ENCODE peak calls at places on chromosomes 2 and 18, in four cellular contexts. One of them, this sample, is unnamed. For H3K4me1, the result is how much of the 10 kb centered on the place peaks cover.

GRCh38 chr2:140997997-140998396 is 1132.8 kb downstream of the LRP1B start:
- DNase-seq in astrocyte: peak
- DNase-seq in colonic mucosa: no peak
- DNase-seq in SK-N-SH: no peak
- DNase-seq in this sample: peak

GRCh38 chr2:211899871-211900482 is 638.6 kb downstream of the ERBB4 start:
- DNase-seq in astrocyte: no peak
- DNase-seq in colonic mucosa: no peak
- DNase-seq in SK-N-SH: no peak
- DNase-seq in this sample: peak

GRCh38 chr2:219095406-219095940 is 34.8 kb upstream of the IHH start:
- DNase-seq in astrocyte: no peak
- DNase-seq in colonic mucosa: no peak
- DNase-seq in SK-N-SH: no peak
- DNase-seq in this sample: no peak

GRCh38 chr2:219010162-219010756 is 17.0 kb upstream of the CRYBA2 start:
- DNase-seq in astrocyte: no peak
- DNase-seq in colonic mucosa: no peak
- DNase-seq in SK-N-SH: peak
- DNase-seq in this sample: no peak

GRCh38 chr2:234044157-234044556 is 6.3 kb upstream of the SPP2 start:
- DNase-seq in astrocyte: peak
- DNase-seq in colonic mucosa: no peak
- DNase-seq in SK-N-SH: no peak
- DNase-seq in this sample: peak

GRCh38 chr2:39435974-39436591 is 1.0 kb downstream of the MAP4K3 start:
- DNase-seq in astrocyte: peak
- DNase-seq in colonic mucosa: peak
- DNase-seq in SK-N-SH: peak
- DNase-seq in this sample: peak

GRCh38 chr18:79945118-79946042 is 6.1 kb downstream of the SLC66A2 start:
- DNase-seq in astrocyte: no peak
- DNase-seq in colonic mucosa: peak
- DNase-seq in SK-N-SH: no peak
- DNase-seq in this sample: no peak

GRCh38 chr18:8858888-8859511 is 153.6 kb downstream of the MTCL1 start:
- DNase-seq in astrocyte: peak
- DNase-seq in colonic mucosa: no peak
- DNase-seq in SK-N-SH: no peak
- DNase-seq in this sample: peak

GRCh38 chr2:10471956-10472355 is 23.8 kb upstream of the ODC1 start:
- DNase-seq in astrocyte: no peak
- DNase-seq in colonic mucosa: no peak
- DNase-seq in SK-N-SH: peak
- DNase-seq in this sample: no peak

GRCh38 chr18:10497350-10497749 is 28.5 kb upstream of the NAPG start:
- DNase-seq in astrocyte: peak
- DNase-seq in colonic mucosa: no peak
- DNase-seq in SK-N-SH: no peak
- DNase-seq in this sample: peak

GRCh38 chr2:96568094-96568493 is 31.5 kb downstream of the ARID5A start:
- DNase-seq in astrocyte: no peak
- DNase-seq in colonic mucosa: no peak
- DNase-seq in SK-N-SH: no peak
- DNase-seq in this sample: no peak

GRCh38 chr2:160109939-160110673 is 47.7 kb upstream of the PLA2R1 start:
- DNase-seq in astrocyte: peak
- DNase-seq in colonic mucosa: peak
- DNase-seq in SK-N-SH: peak
- DNase-seq in this sample: peak

GRCh38 chr2:188024811-188025210 is 266.9 kb upstream of the GULP1 start:
- DNase-seq in astrocyte: no peak
- DNase-seq in colonic mucosa: no peak
- DNase-seq in SK-N-SH: no peak
- DNase-seq in this sample: peak

GRCh38 chr2:120402070-120402440 is 56.1 kb downstream of the INHBB start:
- DNase-seq in astrocyte: no peak
- DNase-seq in colonic mucosa: no peak
- DNase-seq in SK-N-SH: no peak
- DNase-seq in this sample: no peak

GRCh38 chr2:74646829-74647482 is 1.2 kb downstream of the M1AP start:
- DNase-seq in astrocyte: no peak
- DNase-seq in colonic mucosa: no peak
- DNase-seq in SK-N-SH: no peak
- DNase-seq in this sample: no peak

GRCh38 chr2:26460613-26461031 is 17.3 kb downstream of the OTOF start:
- DNase-seq in astrocyte: no peak
- DNase-seq in colonic mucosa: no peak
- DNase-seq in SK-N-SH: no peak
- DNase-seq in this sample: no peak

GRCh38 chr2:54149623-54150501 is 34.4 kb downstream of the ACYP2 start:
- DNase-seq in astrocyte: no peak
- DNase-seq in colonic mucosa: no peak
- DNase-seq in SK-N-SH: no peak
- DNase-seq in this sample: peak

GRCh38 chr2:162401871-162402270 is 57.9 kb downstream of the GCA start:
- DNase-seq in astrocyte: no peak
- DNase-seq in colonic mucosa: no peak
- DNase-seq in SK-N-SH: no peak
- DNase-seq in this sample: no peak

GRCh38 chr2:158817596-158817995 is 22.5 kb downstream of the DAPL1 start:
- DNase-seq in astrocyte: peak
- DNase-seq in colonic mucosa: no peak
- DNase-seq in SK-N-SH: no peak
- DNase-seq in this sample: peak

GRCh38 chr2:205047273-205047839 is 502.1 kb downstream of the PARD3B start:
- DNase-seq in astrocyte: no peak
- DNase-seq in colonic mucosa: no peak
- DNase-seq in SK-N-SH: no peak
- DNase-seq in this sample: no peak

GRCh38 chr2:98909381-98910211 is 26.4 kb downstream of the CRACDL start:
- DNase-seq in astrocyte: peak
- DNase-seq in colonic mucosa: no peak
- DNase-seq in SK-N-SH: peak
- DNase-seq in this sample: peak

GRCh38 chr18:31979714-31980113 is 36.8 kb upstream of the TRAPPC8 start:
- DNase-seq in astrocyte: no peak
- DNase-seq in colonic mucosa: no peak
- DNase-seq in SK-N-SH: no peak
- DNase-seq in this sample: no peak

GRCh38 chr2:121866789-121867188 is 111.3 kb downstream of the TSN start:
- DNase-seq in astrocyte: no peak
- DNase-seq in colonic mucosa: no peak
- DNase-seq in SK-N-SH: no peak
- DNase-seq in this sample: peak

GRCh38 chr2:101993772-101994171 is 2.0 kb downstream of the IL1R2 start:
- DNase-seq in astrocyte: no peak
- DNase-seq in colonic mucosa: no peak
- DNase-seq in SK-N-SH: no peak
- DNase-seq in this sample: no peak

GRCh38 chr2:20049631-20050030 is 1.8 kb downstream of the LAPTM4A start:
- DNase-seq in astrocyte: peak
- DNase-seq in colonic mucosa: no peak
- DNase-seq in SK-N-SH: no peak
- DNase-seq in this sample: peak

GRCh38 chr2:199460101-199460671 is 2.4 kb upstream of the SATB2 start:
- DNase-seq in astrocyte: peak
- DNase-seq in colonic mucosa: no peak
- DNase-seq in SK-N-SH: no peak
- DNase-seq in this sample: peak
- H3K4me1 ChIP-seq in astrocyte: under half
- H3K4me1 ChIP-seq in colonic mucosa: under half
- H3K4me1 ChIP-seq in SK-N-SH: under half
- H3K4me1 ChIP-seq in this sample: under half

GRCh38 chr18:58901783-58902182 is 37.1 kb downstream of the ZNF532 start:
- DNase-seq in astrocyte: no peak
- DNase-seq in colonic mucosa: no peak
- DNase-seq in SK-N-SH: no peak
- DNase-seq in this sample: no peak

GRCh38 chr18:58903533-58903932 is 38.9 kb downstream of the ZNF532 start:
- DNase-seq in astrocyte: peak
- DNase-seq in colonic mucosa: no peak
- DNase-seq in SK-N-SH: no peak
- DNase-seq in this sample: peak

GRCh38 chr18:58900015-58900649 is 35.5 kb downstream of the ZNF532 start:
- DNase-seq in astrocyte: no peak
- DNase-seq in colonic mucosa: no peak
- DNase-seq in SK-N-SH: no peak
- DNase-seq in this sample: no peak

GRCh38 chr18:58898427-58898826 is 33.8 kb downstream of the ZNF532 start:
- DNase-seq in astrocyte: no peak
- DNase-seq in colonic mucosa: no peak
- DNase-seq in SK-N-SH: no peak
- DNase-seq in this sample: no peak

GRCh38 chr18:58901143-58901542 is 36.5 kb downstream of the ZNF532 start:
- DNase-seq in astrocyte: no peak
- DNase-seq in colonic mucosa: no peak
- DNase-seq in SK-N-SH: no peak
- DNase-seq in this sample: no peak
- H3K9ac ChIP-seq in astrocyte: no peak
- H3K9ac ChIP-seq in colonic mucosa: no peak
- H3K9ac ChIP-seq in SK-N-SH: no peak
- H3K9ac ChIP-seq in this sample: no peak

GRCh38 chr2:86307431-86307830 is 30.0 kb downstream of the REEP1 start:
- DNase-seq in astrocyte: no peak
- DNase-seq in colonic mucosa: no peak
- DNase-seq in SK-N-SH: no peak
- DNase-seq in this sample: no peak
- H3K4me1 ChIP-seq in astrocyte: under half
- H3K4me1 ChIP-seq in colonic mucosa: under half
- H3K4me1 ChIP-seq in SK-N-SH: under half
- H3K4me1 ChIP-seq in this sample: under half

DNA sequence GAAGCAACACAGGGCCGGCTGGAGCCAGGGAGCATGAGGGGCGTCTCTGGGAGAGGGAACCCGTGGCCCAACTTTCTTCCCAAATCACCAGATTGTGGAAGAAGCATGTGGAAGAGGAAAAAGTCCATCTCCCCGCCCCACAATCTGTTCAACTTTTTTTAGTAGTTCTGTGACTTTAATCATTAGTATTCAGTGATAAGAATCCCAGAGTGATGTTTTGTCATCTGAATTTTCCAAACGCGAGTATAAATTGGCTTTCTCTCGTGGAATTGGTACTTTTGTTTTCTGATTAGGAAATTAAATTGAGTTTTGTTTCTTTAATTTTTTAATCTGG is 134.9 kb upstream of the EPC2 start:
- DNase-seq in astrocyte: no peak
- DNase-seq in colonic mucosa: no peak
- DNase-seq in SK-N-SH: no peak
- DNase-seq in this sample: no peak
- H3K9ac ChIP-seq in astrocyte: peak
- H3K9ac ChIP-seq in colonic mucosa: no peak
- H3K9ac ChIP-seq in SK-N-SH: no peak
- H3K9ac ChIP-seq in this sample: peak

GRCh38 chr2:235552671-235553070 is 58.8 kb downstream of the AGAP1 start:
- DNase-seq in astrocyte: no peak
- DNase-seq in colonic mucosa: no peak
- DNase-seq in SK-N-SH: no peak
- DNase-seq in this sample: no peak

GRCh38 chr2:235553696-235554100 is 59.9 kb downstream of the AGAP1 start:
- DNase-seq in astrocyte: peak
- DNase-seq in colonic mucosa: no peak
- DNase-seq in SK-N-SH: no peak
- DNase-seq in this sample: no peak

GRCh38 chr2:235551965-235552364 is 58.1 kb downstream of the AGAP1 start:
- DNase-seq in astrocyte: peak
- DNase-seq in colonic mucosa: peak
- DNase-seq in SK-N-SH: peak
- DNase-seq in this sample: no peak

GRCh38 chr2:235554385-235554784 is 60.5 kb downstream of the AGAP1 start:
- DNase-seq in astrocyte: no peak
- DNase-seq in colonic mucosa: no peak
- DNase-seq in SK-N-SH: no peak
- DNase-seq in this sample: no peak

DNA sequence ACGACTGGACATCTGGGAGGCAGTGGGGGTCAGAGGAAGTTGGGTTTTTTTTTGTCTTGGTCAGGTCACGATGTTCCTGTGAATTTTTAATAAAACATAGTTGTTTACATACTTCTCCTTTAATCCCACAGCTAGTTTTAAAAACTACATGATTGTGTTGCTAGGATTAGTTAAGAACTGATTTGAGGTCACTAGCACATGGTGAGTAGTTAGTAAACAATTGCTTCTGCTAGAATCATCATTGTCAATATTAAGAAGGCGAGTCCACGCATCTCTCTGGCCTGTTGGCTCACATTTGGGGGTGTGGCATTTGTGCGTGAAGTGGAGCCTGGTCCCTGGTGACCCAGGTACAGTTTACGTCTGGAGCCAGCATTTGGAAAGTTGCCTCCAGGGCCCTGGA is 59.4 kb downstream of the AGAP1 start:
- DNase-seq in astrocyte: no peak
- DNase-seq in colonic mucosa: no peak
- DNase-seq in SK-N-SH: no peak
- DNase-seq in this sample: no peak
- H3K4me1 ChIP-seq in astrocyte: under half
- H3K4me1 ChIP-seq in colonic mucosa: under half
- H3K4me1 ChIP-seq in SK-N-SH: under half
- H3K4me1 ChIP-seq in this sample: under half